ENCODE peak calls at places on chromosomes 11 and 22, in eight cellular contexts. One of them, this sample, is unnamed.

GRCh38 chr22:42001127-42001526 is 2.5 kb downstream of the WBP2NL start:
- DNase-seq in tibial artery: no peak
- DNase-seq in right atrium auricular region: no peak
- DNase-seq in sigmoid colon: no peak
- DNase-seq in CD8-positive, alpha-beta T cell: no peak
- DNase-seq in endodermal cell: peak; percentile 26
- DNase-seq in prostate gland: no peak
- DNase-seq in colonic mucosa: no peak
- DNase-seq in this sample: no peak

GRCh38 chr22:17725465-17725800 is 48.8 kb downstream of the BID start:
- DNase-seq in tibial artery: no peak
- DNase-seq in CD8-positive, alpha-beta T cell: no peak
- DNase-seq in endodermal cell: no peak
- DNase-seq in sigmoid colon: no peak
- DNase-seq in prostate gland: no peak
- DNase-seq in colonic mucosa: no peak
- DNase-seq in right atrium auricular region: no peak
- DNase-seq in this sample: no peak

GRCh38 chr11:78408619-78409018 is 9.0 kb downstream of the GAB2 start:
- DNase-seq in right atrium auricular region: no peak
- DNase-seq in colonic mucosa: no peak
- DNase-seq in endodermal cell: no peak
- DNase-seq in sigmoid colon: no peak
- DNase-seq in tibial artery: no peak
- DNase-seq in prostate gland: no peak
- DNase-seq in CD8-positive, alpha-beta T cell: no peak
- DNase-seq in this sample: no peak

GRCh38 chr11:95588821-95589220 is 200.8 kb downstream of the FAM76B start:
- DNase-seq in colonic mucosa: no peak
- DNase-seq in sigmoid colon: no peak
- DNase-seq in CD8-positive, alpha-beta T cell: no peak
- DNase-seq in right atrium auricular region: no peak
- DNase-seq in prostate gland: no peak
- DNase-seq in endodermal cell: no peak
- DNase-seq in tibial artery: no peak
- DNase-seq in this sample: no peak

GRCh38 chr11:111409915-111410314 is 30.8 kb upstream of the POU2AF1 start:
- DNase-seq in CD8-positive, alpha-beta T cell: no peak
- DNase-seq in tibial artery: no peak
- DNase-seq in prostate gland: no peak
- DNase-seq in right atrium auricular region: no peak
- DNase-seq in endodermal cell: no peak
- DNase-seq in sigmoid colon: no peak
- DNase-seq in colonic mucosa: no peak
- DNase-seq in this sample: no peak

GRCh38 chr11:119091966-119092879 is 7.5 kb downstream of the HMBS start:
- DNase-seq in prostate gland: no peak
- DNase-seq in sigmoid colon: no peak
- DNase-seq in CD8-positive, alpha-beta T cell: no peak
- DNase-seq in endodermal cell: no peak
- DNase-seq in colonic mucosa: no peak
- DNase-seq in right atrium auricular region: no peak
- DNase-seq in tibial artery: no peak
- DNase-seq in this sample: no peak

GRCh38 chr22:27494821-27495220 is 306.7 kb downstream of the MN1 start:
- DNase-seq in colonic mucosa: no peak
- DNase-seq in right atrium auricular region: no peak
- DNase-seq in CD8-positive, alpha-beta T cell: no peak
- DNase-seq in sigmoid colon: no peak
- DNase-seq in endodermal cell: peak; percentile 59
- DNase-seq in prostate gland: no peak
- DNase-seq in tibial artery: no peak
- DNase-seq in this sample: no peak

GRCh38 chr11:113730887-113731726 is 25.0 kb upstream of the TMPRSS5 start:
- DNase-seq in endodermal cell: peak; percentile 81
- DNase-seq in colonic mucosa: peak; percentile 35
- DNase-seq in CD8-positive, alpha-beta T cell: no peak
- DNase-seq in tibial artery: no peak
- DNase-seq in right atrium auricular region: no peak
- DNase-seq in sigmoid colon: no peak
- DNase-seq in prostate gland: peak; percentile 45
- DNase-seq in this sample: no peak

GRCh38 chr11:57491371-57492061 is 24.0 kb downstream of the SLC43A1 start:
- DNase-seq in endodermal cell: peak; percentile 91
- DNase-seq in prostate gland: no peak
- DNase-seq in right atrium auricular region: no peak
- DNase-seq in CD8-positive, alpha-beta T cell: peak; percentile 44
- DNase-seq in tibial artery: no peak
- DNase-seq in colonic mucosa: peak; percentile 53
- DNase-seq in sigmoid colon: no peak
- DNase-seq in this sample: peak; percentile 72

DNA sequence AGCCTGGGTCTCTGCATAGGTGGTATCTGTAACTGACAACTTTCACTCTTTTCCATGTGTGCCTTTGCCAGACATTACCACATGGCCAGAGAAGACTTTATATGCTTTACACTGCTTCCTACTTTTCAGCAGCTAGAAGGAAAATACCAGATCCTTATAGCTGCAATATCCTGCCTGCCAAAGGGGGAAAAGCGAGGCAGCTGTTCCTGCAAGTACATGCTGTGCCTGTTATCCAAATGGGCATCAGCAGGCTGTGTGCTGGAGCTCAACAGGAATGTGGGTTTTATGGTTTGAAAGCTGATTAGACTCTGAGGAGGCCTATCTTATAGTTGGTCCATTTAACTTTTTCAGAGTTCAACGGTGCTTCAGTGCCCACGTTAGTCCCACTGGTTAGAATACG is 547.1 kb downstream of the RAB38 start:
- DNase-seq in endodermal cell: peak; percentile 68
- DNase-seq in prostate gland: no peak
- DNase-seq in right atrium auricular region: no peak
- DNase-seq in CD8-positive, alpha-beta T cell: no peak
- DNase-seq in sigmoid colon: no peak
- DNase-seq in tibial artery: no peak
- DNase-seq in colonic mucosa: no peak
- DNase-seq in this sample: no peak
- H3K4me3 ChIP-seq in endodermal cell: no peak overlapping the region
- H3K4me3 ChIP-seq in prostate gland: no peak overlapping the region
- H3K4me3 ChIP-seq in right atrium auricular region: no peak overlapping the region
- H3K4me3 ChIP-seq in CD8-positive, alpha-beta T cell: no peak overlapping the region
- H3K4me3 ChIP-seq in sigmoid colon: no peak overlapping the region
- H3K4me3 ChIP-seq in tibial artery: no peak overlapping the region
- H3K4me3 ChIP-seq in colonic mucosa: no peak overlapping the region
- H3K4me3 ChIP-seq in this sample: no peak overlapping the region

GRCh38 chr22:40120783-40121182 is 56.9 kb upstream of the TNRC6B start:
- DNase-seq in endodermal cell: no peak
- DNase-seq in right atrium auricular region: no peak
- DNase-seq in tibial artery: no peak
- DNase-seq in prostate gland: no peak
- DNase-seq in sigmoid colon: no peak
- DNase-seq in colonic mucosa: no peak
- DNase-seq in CD8-positive, alpha-beta T cell: no peak
- DNase-seq in this sample: no peak
- H3K4me1 ChIP-seq in endodermal cell: no peaks in the 10 kb centered on the region
- H3K4me1 ChIP-seq in right atrium auricular region: no peaks in the 10 kb centered on the region
- H3K4me1 ChIP-seq in tibial artery: no peaks in the 10 kb centered on the region
- H3K4me1 ChIP-seq in prostate gland: no peaks in the 10 kb centered on the region
- H3K4me1 ChIP-seq in sigmoid colon: no peaks in the 10 kb centered on the region
- H3K4me1 ChIP-seq in colonic mucosa: no peaks in the 10 kb centered on the region
- H3K4me1 ChIP-seq in CD8-positive, alpha-beta T cell: peaks cover 39% of the 10 kb centered on the region
- H3K4me1 ChIP-seq in this sample: peaks cover 8% of the 10 kb centered on the region

DNA sequence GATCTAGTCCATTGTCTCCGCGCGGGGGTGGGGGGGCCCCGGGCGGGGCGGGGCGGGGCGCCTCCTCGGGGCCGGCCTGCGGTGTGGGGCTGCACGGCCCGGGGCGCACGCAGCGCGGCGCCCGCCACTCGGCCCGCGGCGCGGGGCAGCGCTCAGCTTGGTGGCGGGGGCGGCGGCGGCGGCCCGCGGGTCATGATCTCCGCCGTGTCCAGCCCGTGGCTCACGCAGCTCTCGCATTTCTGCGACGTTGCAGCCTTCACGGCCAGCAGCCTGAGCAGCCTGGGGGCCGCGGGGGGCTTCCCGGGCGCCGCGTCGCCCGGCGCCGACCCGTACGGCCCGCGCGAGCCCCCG is at the start of gene TBX1:
- DNase-seq in CD8-positive, alpha-beta T cell: no peak
- DNase-seq in sigmoid colon: no peak
- DNase-seq in colonic mucosa: no peak
- DNase-seq in prostate gland: no peak
- DNase-seq in right atrium auricular region: no peak
- DNase-seq in tibial artery: no peak
- DNase-seq in endodermal cell: no peak
- DNase-seq in this sample: no peak
- H3K4me3 ChIP-seq in CD8-positive, alpha-beta T cell: peak within 1 kb of the TSS; percentile 19
- H3K4me3 ChIP-seq in sigmoid colon: no peak within 1 kb of the TSS
- H3K4me3 ChIP-seq in colonic mucosa: no peak within 1 kb of the TSS
- H3K4me3 ChIP-seq in prostate gland: peak within 1 kb of the TSS; percentile 18
- H3K4me3 ChIP-seq in right atrium auricular region: no peak within 1 kb of the TSS
- H3K4me3 ChIP-seq in tibial artery: peak within 1 kb of the TSS; percentile 39
- H3K4me3 ChIP-seq in endodermal cell: no peak within 1 kb of the TSS
- H3K4me3 ChIP-seq in this sample: peak within 1 kb of the TSS; percentile 21

GRCh38 chr11:46351606-46352005 is 4.3 kb downstream of the DGKZ start:
- DNase-seq in right atrium auricular region: no peak
- DNase-seq in CD8-positive, alpha-beta T cell: no peak
- DNase-seq in endodermal cell: no peak
- DNase-seq in colonic mucosa: no peak
- DNase-seq in sigmoid colon: no peak
- DNase-seq in tibial artery: no peak
- DNase-seq in prostate gland: no peak
- DNase-seq in this sample: no peak
- H3K4me1 ChIP-seq in right atrium auricular region: no peaks in the 10 kb centered on the region
- H3K4me1 ChIP-seq in CD8-positive, alpha-beta T cell: peaks cover 77% of the 10 kb centered on the region
- H3K4me1 ChIP-seq in endodermal cell: peaks cover 10% of the 10 kb centered on the region
- H3K4me1 ChIP-seq in colonic mucosa: peaks cover 17% of the 10 kb centered on the region
- H3K4me1 ChIP-seq in sigmoid colon: peaks cover 27% of the 10 kb centered on the region
- H3K4me1 ChIP-seq in tibial artery: no peaks in the 10 kb centered on the region
- H3K4me1 ChIP-seq in prostate gland: peaks cover 13% of the 10 kb centered on the region
- H3K4me1 ChIP-seq in this sample: peaks cover 39% of the 10 kb centered on the region

GRCh38 chr11:86790867-86791849 is 9.2 kb upstream of the PRSS23 start:
- DNase-seq in prostate gland: no peak
- DNase-seq in endodermal cell: no peak
- DNase-seq in tibial artery: no peak
- DNase-seq in CD8-positive, alpha-beta T cell: no peak
- DNase-seq in sigmoid colon: no peak
- DNase-seq in right atrium auricular region: no peak
- DNase-seq in colonic mucosa: no peak
- DNase-seq in this sample: no peak
- H3K4me3 ChIP-seq in prostate gland: no peak overlapping the region
- H3K4me3 ChIP-seq in endodermal cell: no peak overlapping the region
- H3K4me3 ChIP-seq in tibial artery: no peak overlapping the region
- H3K4me3 ChIP-seq in CD8-positive, alpha-beta T cell: no peak overlapping the region
- H3K4me3 ChIP-seq in sigmoid colon: no peak overlapping the region
- H3K4me3 ChIP-seq in right atrium auricular region: no peak overlapping the region
- H3K4me3 ChIP-seq in colonic mucosa: no peak overlapping the region
- H3K4me3 ChIP-seq in this sample: no peak overlapping the region

GRCh38 chr11:73383249-73384126 is 7.3 kb downstream of the RELT start:
- DNase-seq in prostate gland: no peak
- DNase-seq in right atrium auricular region: no peak
- DNase-seq in tibial artery: no peak
- DNase-seq in sigmoid colon: no peak
- DNase-seq in endodermal cell: no peak
- DNase-seq in colonic mucosa: peak; percentile 43
- DNase-seq in CD8-positive, alpha-beta T cell: no peak
- DNase-seq in this sample: no peak
- H3K4me1 ChIP-seq in prostate gland: peaks cover 6% of the 10 kb centered on the region
- H3K4me1 ChIP-seq in right atrium auricular region: peaks cover 2% of the 10 kb centered on the region
- H3K4me1 ChIP-seq in tibial artery: no peaks in the 10 kb centered on the region
- H3K4me1 ChIP-seq in sigmoid colon: peaks cover 3% of the 10 kb centered on the region
- H3K4me1 ChIP-seq in endodermal cell: no peaks in the 10 kb centered on the region
- H3K4me1 ChIP-seq in colonic mucosa: no peaks in the 10 kb centered on the region
- H3K4me1 ChIP-seq in CD8-positive, alpha-beta T cell: peaks cover 45% of the 10 kb centered on the region
- H3K4me1 ChIP-seq in this sample: peaks cover 62% of the 10 kb centered on the region

GRCh38 chr11:65713212-65713969 is 1.3 kb downstream of the KAT5 start:
- DNase-seq in endodermal cell: no peak
- DNase-seq in colonic mucosa: no peak
- DNase-seq in prostate gland: no peak
- DNase-seq in right atrium auricular region: no peak
- DNase-seq in tibial artery: peak; percentile 61
- DNase-seq in sigmoid colon: no peak
- DNase-seq in CD8-positive, alpha-beta T cell: no peak
- DNase-seq in this sample: no peak
- H3K4me3 ChIP-seq in endodermal cell: peak overlapping the region; percentile 92
- H3K4me3 ChIP-seq in colonic mucosa: no peak overlapping the region
- H3K4me3 ChIP-seq in prostate gland: no peak overlapping the region
- H3K4me3 ChIP-seq in right atrium auricular region: no peak overlapping the region
- H3K4me3 ChIP-seq in tibial artery: peak overlapping the region; percentile 58
- H3K4me3 ChIP-seq in sigmoid colon: no peak overlapping the region
- H3K4me3 ChIP-seq in CD8-positive, alpha-beta T cell: no peak overlapping the region
- H3K4me3 ChIP-seq in this sample: peak overlapping the region; percentile 65

GRCh38 chr11:117239295-117239694 is 6.8 kb downstream of the RNF214 start:
- DNase-seq in tibial artery: no peak
- DNase-seq in colonic mucosa: no peak
- DNase-seq in right atrium auricular region: no peak
- DNase-seq in endodermal cell: no peak
- DNase-seq in prostate gland: no peak
- DNase-seq in CD8-positive, alpha-beta T cell: no peak
- DNase-seq in sigmoid colon: no peak
- DNase-seq in this sample: no peak
- H3K4me1 ChIP-seq in tibial artery: no peaks in the 10 kb centered on the region
- H3K4me1 ChIP-seq in colonic mucosa: no peaks in the 10 kb centered on the region
- H3K4me1 ChIP-seq in right atrium auricular region: no peaks in the 10 kb centered on the region
- H3K4me1 ChIP-seq in endodermal cell: no peaks in the 10 kb centered on the region
- H3K4me1 ChIP-seq in prostate gland: no peaks in the 10 kb centered on the region
- H3K4me1 ChIP-seq in CD8-positive, alpha-beta T cell: no peaks in the 10 kb centered on the region
- H3K4me1 ChIP-seq in sigmoid colon: no peaks in the 10 kb centered on the region
- H3K4me1 ChIP-seq in this sample: no peaks in the 10 kb centered on the region

DNA sequence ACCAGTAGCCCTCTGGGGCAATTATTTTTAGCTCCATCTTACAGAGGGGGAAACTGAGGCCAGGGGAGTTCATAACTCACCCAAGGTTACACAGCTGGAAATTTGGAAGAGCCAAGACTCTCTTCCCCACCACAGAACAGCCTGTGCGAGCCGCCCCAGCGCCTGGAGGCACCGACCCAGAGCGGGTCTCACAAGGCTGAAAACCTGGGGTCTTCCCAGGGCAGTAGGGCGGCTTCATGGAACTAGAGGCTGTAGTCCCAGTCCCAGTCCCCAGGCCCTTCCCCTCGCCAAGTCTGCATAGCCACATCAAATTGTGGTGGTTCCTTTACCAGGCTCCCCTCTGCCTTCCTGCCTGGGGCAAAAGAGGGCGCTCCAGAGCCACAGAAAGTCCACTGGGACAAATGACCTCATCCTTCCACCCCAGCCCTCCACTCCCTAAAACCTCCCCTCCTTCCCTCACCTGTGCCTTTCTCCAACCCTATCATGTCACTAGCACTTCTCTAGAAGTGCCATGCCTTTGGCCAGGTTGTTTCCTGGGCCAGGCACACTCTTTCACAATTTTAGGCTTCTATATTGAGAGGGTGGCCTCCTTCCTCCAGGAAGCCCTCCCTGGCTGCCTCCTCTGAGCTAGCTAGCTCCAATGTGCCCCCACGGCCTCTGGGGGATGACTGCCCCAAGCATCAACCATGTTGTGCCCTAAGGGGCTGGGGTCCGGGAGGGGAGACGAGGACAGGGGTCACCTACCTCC is 15.2 kb upstream of the CDC42EP1 start:
- DNase-seq in tibial artery: peak; percentile 87
- DNase-seq in prostate gland: no peak
- DNase-seq in sigmoid colon: peak; percentile 83
- DNase-seq in endodermal cell: peak; percentile 98
- DNase-seq in CD8-positive, alpha-beta T cell: peak; percentile 51
- DNase-seq in colonic mucosa: peak; percentile 94
- DNase-seq in right atrium auricular region: peak; percentile 80
- DNase-seq in this sample: peak; percentile 88
- H3K4me3 ChIP-seq in tibial artery: peak overlapping the region; percentile 37
- H3K4me3 ChIP-seq in prostate gland: peak overlapping the region; percentile 3
- H3K4me3 ChIP-seq in sigmoid colon: peak overlapping the region; percentile 21
- H3K4me3 ChIP-seq in endodermal cell: no peak overlapping the region
- H3K4me3 ChIP-seq in CD8-positive, alpha-beta T cell: no peak overlapping the region
- H3K4me3 ChIP-seq in colonic mucosa: no peak overlapping the region
- H3K4me3 ChIP-seq in right atrium auricular region: no peak overlapping the region
- H3K4me3 ChIP-seq in this sample: peak overlapping the region; percentile 29